ENCODE peak calls at places on chromosome 17, in ten cellular contexts. U is upper lobe of right lung, N is sigmoid colon, K is fibroblast of the conjunctiva, S is kidney glomerular epithelial cell, W is T-helper 17 cell, A is EL, X is WERI-Rb-1, L is ACHN, M is Caki2. Y is an unnamed sample.
A peak's percentile ranks its signal among the peaks of the same experiment; 100 is the strongest.

GRCh38 chr17:63836811-63837210 is 5.7 kb downstream of the SMARCD2 start:
- DNase-seq in U (no peak), N (no peak), K (no peak), S (no peak), W (no peak), A (no peak), X (no peak), L (no peak), M (no peak), Y (no peak)

GRCh38 chr17:1714488-1714979 is 4.4 kb upstream of the TLCD2 start:
- DNase-seq in U (peak; percentile 98), N (peak; percentile 99), K (peak; percentile 98), S (peak; percentile 93), W (no peak), A (peak; percentile 100), X (peak; percentile 92), L (peak; percentile 99), M (peak; percentile 91), Y (no peak)

GRCh38 chr17:64411999-64412771 is 21.5 kb upstream of the PECAM1 start:
- DNase-seq in U (peak; percentile 84), N (peak; percentile 80), K (no peak), S (no peak), W (no peak), A (no peak), X (peak; percentile 85), L (no peak), M (no peak), Y (no peak)

GRCh38 chr17:2814499-2815341 is 18.5 kb downstream of the RAP1GAP2 start:
- DNase-seq in U (no peak), N (no peak), K (no peak), S (no peak), W (peak; percentile 90), A (no peak), X (no peak), L (no peak), M (no peak), Y (peak; percentile 86)

GRCh38 chr17:47869114-47869513 is 18.2 kb upstream of the SP6 start:
- DNase-seq in U (no peak), N (no peak), K (no peak), S (no peak), W (no peak), A (no peak), X (no peak), L (no peak), M (no peak), Y (no peak)

GRCh38 chr17:38585805-38586529 is 19.8 kb downstream of the SRCIN1 start:
- DNase-seq in U (no peak), N (no peak), K (no peak), S (no peak), W (no peak), A (no peak), X (peak; percentile 46), L (no peak), M (no peak), Y (no peak)

GRCh38 chr17:29158515-29159275 is 21.5 kb downstream of the MYO18A start:
- DNase-seq in U (no peak), N (no peak), K (peak; percentile 33), S (peak; percentile 65), W (no peak), A (peak; percentile 90), X (no peak), L (peak; percentile 45), M (no peak), Y (no peak)

GRCh38 chr17:48871551-48872351 is 20.8 kb upstream of the ATP5MC1 start:
- DNase-seq in U (no peak), N (no peak), K (no peak), S (no peak), W (no peak), A (no peak), X (peak; percentile 86), L (no peak), M (no peak), Y (no peak)

GRCh38 chr17:72587773-72588511 is 467.1 kb downstream of the SOX9 start:
- DNase-seq in U (no peak), N (no peak), K (no peak), S (no peak), W (no peak), A (no peak), X (no peak), L (no peak), M (peak; percentile 66), Y (no peak)

GRCh38 chr17:145671-146541 is 8.5 kb downstream of the SCGB1C2 start:
- DNase-seq in U (peak; percentile 59), N (peak; percentile 61), K (no peak), S (no peak), W (no peak), A (no peak), X (peak; percentile 4), L (no peak), M (no peak), Y (no peak)

GRCh38 chr17:80008383-80008840 is 27.3 kb downstream of the TBC1D16 start:
- DNase-seq in U (peak; percentile 93), N (peak; percentile 90), K (no peak), S (peak; percentile 61), W (peak; percentile 56), A (peak; percentile 64), X (peak; percentile 97), L (peak; percentile 73), M (peak; percentile 74), Y (peak; percentile 67)

GRCh38 chr17:82076785-82077591 is 11.4 kb upstream of the DUS1L start:
- DNase-seq in U (no peak), N (no peak), K (no peak), S (no peak), W (no peak), A (no peak), X (no peak), L (no peak), M (no peak), Y (no peak)

GRCh38 chr17:7405413-7405881 is 1.6 kb upstream of the TMEM256 start:
- DNase-seq in U (no peak), N (no peak), K (no peak), S (no peak), W (no peak), A (peak; percentile 26), X (peak; percentile 26), L (no peak), M (no peak), Y (no peak)

GRCh38 chr17:62790554-62790953 is 17.6 kb downstream of the MARCHF10 start:
- DNase-seq in U (no peak), N (no peak), K (peak; percentile 57), S (peak; percentile 40), W (no peak), A (peak; percentile 90), X (peak; percentile 0), L (no peak), M (peak; percentile 79), Y (no peak)

GRCh38 chr17:30422171-30422570 is 43.4 kb downstream of the CPD start:
- DNase-seq in U (no peak), N (no peak), K (no peak), S (no peak), W (no peak), A (no peak), X (no peak), L (no peak), M (no peak), Y (no peak)

Y was measured in T-helper 1 cell.